ENCODE peak calls at places on chromosomes 11 and 22, in five cellular contexts. One of them, this sample, is unnamed.

GRCh38 chr22:19889951-19890350 is 35.3 kb upstream of the GNB1L start:
- DNase-seq in central memory CD4-positive, alpha-beta T cell: no peak
- DNase-seq in cerebellar cortex: no peak
- DNase-seq in cardiac muscle cell: no peak
- DNase-seq in AG20443: no peak
- DNase-seq in this sample: no peak

GRCh38 chr11:73295996-73296318 is 12.1 kb upstream of the ARHGEF17 start:
- DNase-seq in central memory CD4-positive, alpha-beta T cell: no peak
- DNase-seq in cerebellar cortex: no peak
- DNase-seq in cardiac muscle cell: no peak
- DNase-seq in AG20443: no peak
- DNase-seq in this sample: no peak

GRCh38 chr22:21448627-21449416 is 18.4 kb upstream of the TMEM191C start:
- DNase-seq in central memory CD4-positive, alpha-beta T cell: no peak
- DNase-seq in cerebellar cortex: no peak
- DNase-seq in cardiac muscle cell: no peak
- DNase-seq in AG20443: no peak
- DNase-seq in this sample: no peak

GRCh38 chr11:119148855-119149370 is at the start of gene ABCG4:
- DNase-seq in central memory CD4-positive, alpha-beta T cell: peak; percentile 5
- DNase-seq in cerebellar cortex: peak; percentile 45
- DNase-seq in cardiac muscle cell: no peak
- DNase-seq in AG20443: peak; percentile 47
- DNase-seq in this sample: peak; percentile 65

GRCh38 chr22:45226681-45227186 is 14.0 kb downstream of the KIAA0930 start:
- DNase-seq in central memory CD4-positive, alpha-beta T cell: no peak
- DNase-seq in cerebellar cortex: no peak
- DNase-seq in cardiac muscle cell: peak; percentile 43
- DNase-seq in AG20443: peak; percentile 73
- DNase-seq in this sample: no peak

GRCh38 chr11:75867778-75868374 is 52.9 kb downstream of the UVRAG start:
- DNase-seq in central memory CD4-positive, alpha-beta T cell: peak; percentile 40
- DNase-seq in cerebellar cortex: peak; percentile 62
- DNase-seq in cardiac muscle cell: peak; percentile 70
- DNase-seq in AG20443: peak; percentile 63
- DNase-seq in this sample: peak; percentile 53

GRCh38 chr11:63680842-63681207 is 475 bp upstream of the RTN3 start:
- DNase-seq in central memory CD4-positive, alpha-beta T cell: no peak
- DNase-seq in cerebellar cortex: no peak
- DNase-seq in cardiac muscle cell: no peak
- DNase-seq in AG20443: no peak
- DNase-seq in this sample: peak; percentile 62

GRCh38 chr11:250740-251299 is 14.0 kb downstream of the PSMD13 start:
- DNase-seq in central memory CD4-positive, alpha-beta T cell: peak; percentile 77
- DNase-seq in cerebellar cortex: peak; percentile 56
- DNase-seq in cardiac muscle cell: peak; percentile 68
- DNase-seq in AG20443: peak; percentile 67
- DNase-seq in this sample: no peak

GRCh38 chr11:62431171-62431895 is 12.5 kb downstream of the SCGB1A1 start:
- DNase-seq in central memory CD4-positive, alpha-beta T cell: no peak
- DNase-seq in cerebellar cortex: no peak
- DNase-seq in cardiac muscle cell: peak; percentile 41
- DNase-seq in AG20443: peak; percentile 56
- DNase-seq in this sample: no peak

GRCh38 chr22:47095395-47096122 is 333.1 kb downstream of the TBC1D22A start:
- DNase-seq in central memory CD4-positive, alpha-beta T cell: no peak
- DNase-seq in cerebellar cortex: no peak
- DNase-seq in cardiac muscle cell: no peak
- DNase-seq in AG20443: no peak
- DNase-seq in this sample: no peak

GRCh38 chr11:12258451-12258850 is 118.9 kb upstream of the PARVA start:
- DNase-seq in central memory CD4-positive, alpha-beta T cell: no peak
- DNase-seq in cerebellar cortex: no peak
- DNase-seq in cardiac muscle cell: peak; percentile 62
- DNase-seq in AG20443: peak; percentile 61
- DNase-seq in this sample: no peak

GRCh38 chr11:25566298-25567200 is 765.4 kb upstream of the ANO3 start:
- DNase-seq in central memory CD4-positive, alpha-beta T cell: no peak
- DNase-seq in cerebellar cortex: no peak
- DNase-seq in cardiac muscle cell: peak; percentile 66
- DNase-seq in AG20443: no peak
- DNase-seq in this sample: no peak

GRCh38 chr11:46295312-46295995 is 18.0 kb downstream of the CREB3L1 start:
- DNase-seq in central memory CD4-positive, alpha-beta T cell: peak; percentile 71
- DNase-seq in cerebellar cortex: peak; percentile 71
- DNase-seq in cardiac muscle cell: peak; percentile 85
- DNase-seq in AG20443: peak; percentile 87
- DNase-seq in this sample: peak; percentile 94

GRCh38 chr11:35190804-35191348 is 51.9 kb downstream of the CD44 start:
- DNase-seq in central memory CD4-positive, alpha-beta T cell: no peak
- DNase-seq in cerebellar cortex: no peak
- DNase-seq in cardiac muscle cell: peak; percentile 39
- DNase-seq in AG20443: no peak
- DNase-seq in this sample: no peak

GRCh38 chr11:70597751-70598377 is 199.5 kb downstream of the CTTN start:
- DNase-seq in central memory CD4-positive, alpha-beta T cell: no peak
- DNase-seq in cerebellar cortex: no peak
- DNase-seq in cardiac muscle cell: no peak
- DNase-seq in AG20443: no peak
- DNase-seq in this sample: no peak

GRCh38 chr11:59551651-59552521 is 40.5 kb downstream of the OR4D9 start:
- DNase-seq in central memory CD4-positive, alpha-beta T cell: no peak
- DNase-seq in cerebellar cortex: peak; percentile 76
- DNase-seq in cardiac muscle cell: peak; percentile 89
- DNase-seq in AG20443: peak; percentile 41
- DNase-seq in this sample: no peak

GRCh38 chr11:134517621-134518293 is 105.7 kb upstream of the B3GAT1 start:
- DNase-seq in central memory CD4-positive, alpha-beta T cell: no peak
- DNase-seq in cerebellar cortex: no peak
- DNase-seq in cardiac muscle cell: no peak
- DNase-seq in AG20443: no peak
- DNase-seq in this sample: no peak

GRCh38 chr11:65558002-65558784 is at the start of gene LTBP3:
- DNase-seq in central memory CD4-positive, alpha-beta T cell: peak; percentile 38
- DNase-seq in cerebellar cortex: peak; percentile 67
- DNase-seq in cardiac muscle cell: peak; percentile 94
- DNase-seq in AG20443: peak; percentile 92
- DNase-seq in this sample: peak; percentile 84

GRCh38 chr11:94504689-94505293 is 7.5 kb upstream of the C11orf97 start:
- DNase-seq in central memory CD4-positive, alpha-beta T cell: peak; percentile 42
- DNase-seq in cerebellar cortex: peak; percentile 61
- DNase-seq in cardiac muscle cell: peak; percentile 69
- DNase-seq in AG20443: peak; percentile 52
- DNase-seq in this sample: peak; percentile 33

GRCh38 chr11:23233075-23233474 is 372.8 kb upstream of the CCDC179 start:
- DNase-seq in central memory CD4-positive, alpha-beta T cell: no peak
- DNase-seq in cerebellar cortex: no peak
- DNase-seq in cardiac muscle cell: peak; percentile 64
- DNase-seq in AG20443: no peak
- DNase-seq in this sample: no peak

GRCh38 chr11:6405039-6405667 is 13.7 kb downstream of the APBB1 start:
- DNase-seq in central memory CD4-positive, alpha-beta T cell: no peak
- DNase-seq in cerebellar cortex: peak; percentile 81
- DNase-seq in cardiac muscle cell: peak; percentile 31
- DNase-seq in AG20443: no peak
- DNase-seq in this sample: peak; percentile 85

GRCh38 chr22:42959472-42960145 is 55.3 kb downstream of the PACSIN2 start:
- DNase-seq in central memory CD4-positive, alpha-beta T cell: no peak
- DNase-seq in cerebellar cortex: peak; percentile 81
- DNase-seq in cardiac muscle cell: peak; percentile 92
- DNase-seq in AG20443: no peak
- DNase-seq in this sample: peak; percentile 59

GRCh38 chr11:132686827-132687370 is 845.4 kb downstream of the OPCML start:
- DNase-seq in central memory CD4-positive, alpha-beta T cell: no peak
- DNase-seq in cerebellar cortex: no peak
- DNase-seq in cardiac muscle cell: peak; percentile 18
- DNase-seq in AG20443: no peak
- DNase-seq in this sample: no peak

GRCh38 chr11:86174101-86175046 is 70.2 kb upstream of the EED start:
- DNase-seq in central memory CD4-positive, alpha-beta T cell: no peak
- DNase-seq in cerebellar cortex: no peak
- DNase-seq in cardiac muscle cell: peak; percentile 98
- DNase-seq in AG20443: peak; percentile 94
- DNase-seq in this sample: no peak

GRCh38 chr11:102430158-102430836 is 22.3 kb downstream of the TMEM123 start:
- DNase-seq in central memory CD4-positive, alpha-beta T cell: no peak
- DNase-seq in cerebellar cortex: no peak
- DNase-seq in cardiac muscle cell: no peak
- DNase-seq in AG20443: no peak
- DNase-seq in this sample: no peak

GRCh38 chr11:124920870-124921609 is 2.0 kb downstream of the HEPN1 start:
- DNase-seq in central memory CD4-positive, alpha-beta T cell: peak; percentile 71
- DNase-seq in cerebellar cortex: no peak
- DNase-seq in cardiac muscle cell: peak; percentile 86
- DNase-seq in AG20443: peak; percentile 76
- DNase-seq in this sample: no peak

GRCh38 chr11:28835790-28836189 is 727.6 kb downstream of the METTL15 start:
- DNase-seq in central memory CD4-positive, alpha-beta T cell: no peak
- DNase-seq in cerebellar cortex: no peak
- DNase-seq in cardiac muscle cell: peak; percentile 71
- DNase-seq in AG20443: no peak
- DNase-seq in this sample: no peak

GRCh38 chr22:37215890-37216289 is 3.6 kb upstream of the SSTR3 start:
- DNase-seq in central memory CD4-positive, alpha-beta T cell: no peak
- DNase-seq in cerebellar cortex: no peak
- DNase-seq in cardiac muscle cell: no peak
- DNase-seq in AG20443: no peak
- DNase-seq in this sample: no peak

GRCh38 chr11:44758996-44759395 is 32.2 kb downstream of the TSPAN18 start:
- DNase-seq in central memory CD4-positive, alpha-beta T cell: no peak
- DNase-seq in cerebellar cortex: peak; percentile 72
- DNase-seq in cardiac muscle cell: no peak
- DNase-seq in AG20443: no peak
- DNase-seq in this sample: peak; percentile 57

GRCh38 chr11:94762208-94762607 is 5.9 kb upstream of the AMOTL1 start:
- DNase-seq in central memory CD4-positive, alpha-beta T cell: no peak
- DNase-seq in cerebellar cortex: no peak
- DNase-seq in cardiac muscle cell: no peak
- DNase-seq in AG20443: no peak
- DNase-seq in this sample: no peak

GRCh38 chr11:43988040-43988793 is 45.8 kb downstream of the C11orf96 start:
- DNase-seq in central memory CD4-positive, alpha-beta T cell: no peak
- DNase-seq in cerebellar cortex: no peak
- DNase-seq in cardiac muscle cell: peak; percentile 56
- DNase-seq in AG20443: no peak
- DNase-seq in this sample: no peak

GRCh38 chr11:30046211-30046945 is 29.5 kb upstream of the KCNA4 start:
- DNase-seq in central memory CD4-positive, alpha-beta T cell: no peak
- DNase-seq in cerebellar cortex: peak; percentile 6
- DNase-seq in cardiac muscle cell: no peak
- DNase-seq in AG20443: no peak
- DNase-seq in this sample: no peak

GRCh38 chr11:57414612-57415212 is 12.2 kb downstream of the SLC43A3 start:
- DNase-seq in central memory CD4-positive, alpha-beta T cell: no peak
- DNase-seq in cerebellar cortex: no peak
- DNase-seq in cardiac muscle cell: no peak
- DNase-seq in AG20443: no peak
- DNase-seq in this sample: no peak

GRCh38 chr11:1218788-1219445 is 3.9 kb upstream of the MUC5B start:
- DNase-seq in central memory CD4-positive, alpha-beta T cell: no peak
- DNase-seq in cerebellar cortex: no peak
- DNase-seq in cardiac muscle cell: no peak
- DNase-seq in AG20443: no peak
- DNase-seq in this sample: no peak

GRCh38 chr22:45317551-45318167 is 7.9 kb downstream of the FAM118A start:
- DNase-seq in central memory CD4-positive, alpha-beta T cell: no peak
- DNase-seq in cerebellar cortex: peak; percentile 59
- DNase-seq in cardiac muscle cell: peak; percentile 64
- DNase-seq in AG20443: peak; percentile 72
- DNase-seq in this sample: peak; percentile 49

GRCh38 chr11:129414144-129414876 is 38.7 kb downstream of the BARX2 start:
- DNase-seq in central memory CD4-positive, alpha-beta T cell: no peak
- DNase-seq in cerebellar cortex: no peak
- DNase-seq in cardiac muscle cell: no peak
- DNase-seq in AG20443: no peak
- DNase-seq in this sample: no peak

GRCh38 chr11:93123351-93123898 is 74.4 kb downstream of the SLC36A4 start:
- DNase-seq in central memory CD4-positive, alpha-beta T cell: no peak
- DNase-seq in cerebellar cortex: no peak
- DNase-seq in cardiac muscle cell: peak; percentile 85
- DNase-seq in AG20443: no peak
- DNase-seq in this sample: no peak

GRCh38 chr11:82967381-82967780 is 65.8 kb downstream of the DDIAS start:
- DNase-seq in central memory CD4-positive, alpha-beta T cell: no peak
- DNase-seq in cerebellar cortex: no peak
- DNase-seq in cardiac muscle cell: no peak
- DNase-seq in AG20443: no peak
- DNase-seq in this sample: no peak